ENCODE peak calls at places on chromosomes 6 and 20, in seven cellular contexts. G, N, V, F, X, Y and R are unnamed samples.

GRCh38 chr20:58973179-58973578 is 7.9 kb upstream of the NELFCD start:
- DNase-seq in G (no peak), N (no peak), V (no peak), F (no peak), X (no peak), Y (no peak), R (no peak)

GRCh38 chr6:43667245-43668150 is 20.1 kb downstream of the MRPS18A start:
- DNase-seq in G (peak; percentile 80), N (peak; percentile 74), V (peak; percentile 68), F (peak; percentile 60), X (peak; percentile 68), Y (peak; percentile 77), R (peak; percentile 92)

GRCh38 chr6:166097914-166098522 is 69.6 kb downstream of the TBXT start:
- DNase-seq in G (peak; percentile 88), N (peak; percentile 61), V (peak; percentile 83), F (peak; percentile 82), X (peak; percentile 77), Y (peak; percentile 73), R (peak; percentile 91)

GRCh38 chr20:45946149-45946970 is 11.9 kb downstream of the PCIF1 start:
- DNase-seq in G (no peak), N (no peak), V (peak; percentile 66), F (no peak), X (no peak), Y (no peak), R (no peak)

GRCh38 chr6:6785163-6785521 is 196.6 kb downstream of the LY86 start:
- DNase-seq in G (no peak), N (no peak), V (no peak), F (no peak), X (no peak), Y (no peak), R (no peak)

GRCh38 chr20:44019638-44020335 is 105.1 kb downstream of the TOX2 start:
- DNase-seq in G (peak; percentile 44), N (no peak), V (peak; percentile 31), F (peak; percentile 23), X (no peak), Y (no peak), R (no peak)

GRCh38 chr20:19466204-19466928 is 253.9 kb downstream of the SLC24A3 start:
- DNase-seq in G (no peak), N (no peak), V (no peak), F (no peak), X (no peak), Y (no peak), R (no peak)

GRCh38 chr20:57091748-57092111 is 174.7 kb downstream of the BMP7 start:
- DNase-seq in G (no peak), N (no peak), V (no peak), F (no peak), X (no peak), Y (no peak), R (no peak)

GRCh38 chr6:31352497-31353368 is 4.2 kb downstream of the HLA-B start:
- DNase-seq in G (no peak), N (no peak), V (peak; percentile 9), F (no peak), X (no peak), Y (no peak), R (no peak)

GRCh38 chr20:35956616-35957015 is 2.3 kb upstream of the SCAND1 start:
- DNase-seq in G (no peak), N (no peak), V (no peak), F (no peak), X (no peak), Y (no peak), R (no peak)

GRCh38 chr20:35952480-35953410 is 1.6 kb downstream of the SCAND1 start:
- DNase-seq in G (peak; percentile 41), N (no peak), V (peak; percentile 58), F (peak; percentile 66), X (no peak), Y (no peak), R (no peak)

GRCh38 chr20:35954200-35954906 is at the start of gene SCAND1:
- DNase-seq in G (peak; percentile 99), N (peak; percentile 97), V (peak; percentile 96), F (peak; percentile 95), X (peak; percentile 95), Y (peak; percentile 99), R (peak; percentile 98)

GRCh38 chr20:35954907-35955251 is 577 bp upstream of the SCAND1 start:
- DNase-seq in G (no peak), N (no peak), V (peak; percentile 68), F (peak; percentile 43), X (no peak), Y (peak; percentile 23), R (no peak)

DNA sequence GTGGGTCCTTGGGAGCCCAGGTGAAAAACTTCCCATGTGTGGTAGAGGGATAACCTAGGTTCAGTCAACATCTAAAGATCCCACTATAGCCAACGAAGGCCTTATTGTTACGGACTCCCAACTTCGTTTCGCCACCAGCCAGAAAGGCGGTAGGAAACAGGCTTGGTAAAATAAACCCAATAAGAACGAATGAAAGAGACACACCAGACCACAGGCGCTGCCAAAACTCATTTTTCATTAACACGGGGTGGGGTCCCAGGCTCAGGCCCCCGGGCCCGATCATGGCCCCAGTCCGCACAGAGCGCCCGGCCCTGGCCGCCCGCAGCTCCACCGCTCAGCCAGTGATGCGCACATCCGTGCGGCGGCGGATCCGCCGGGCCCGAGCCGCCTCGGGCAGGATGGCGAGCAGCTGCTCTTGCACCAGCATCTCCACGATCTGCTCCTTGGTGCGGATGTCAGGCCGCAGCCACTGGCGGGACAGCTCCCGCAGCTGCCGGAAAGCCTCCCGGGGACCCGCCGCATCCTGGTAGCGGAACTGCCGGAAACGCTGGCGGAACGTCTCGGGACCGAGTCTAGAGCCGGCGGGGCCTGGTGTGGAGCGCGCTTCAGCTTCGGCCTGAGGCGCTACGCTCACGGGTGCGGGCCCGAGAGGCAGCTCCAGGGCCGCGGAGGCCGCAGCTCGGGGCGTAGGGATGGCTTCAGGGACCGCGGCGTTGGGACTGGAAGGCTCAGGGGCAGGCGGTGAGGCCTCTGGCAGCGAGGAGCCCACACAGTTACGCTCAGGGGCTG is 697 bp downstream of the SCAND1 start:
- DNase-seq in G (peak; percentile 61), N (no peak), V (no peak), F (peak; percentile 28), X (no peak), Y (peak; percentile 56), R (peak; percentile 36)
- H3K4ac ChIP-seq in G (peak overlapping the region; percentile 62), N (no peak overlapping the region), V (peak overlapping the region; percentile 83), F (peak overlapping the region; percentile 92), X (peak overlapping the region; percentile 88), Y (peak overlapping the region; percentile 70), R (peak overlapping the region; percentile 65)

GRCh38 chr6:53133961-53134360 is 14.7 kb downstream of the GCM1 start:
- DNase-seq in G (no peak), N (no peak), V (no peak), F (no peak), X (no peak), Y (no peak), R (no peak)

GRCh38 chr6:53124131-53124800 is 24.4 kb downstream of the GCM1 start:
- DNase-seq in G (no peak), N (no peak), V (no peak), F (no peak), X (no peak), Y (no peak), R (no peak)

GRCh38 chr6:53125276-53125675 is 23.4 kb downstream of the GCM1 start:
- DNase-seq in G (no peak), N (no peak), V (no peak), F (no peak), X (no peak), Y (peak; percentile 81), R (no peak)

GRCh38 chr6:53130891-53131290 is 17.8 kb downstream of the GCM1 start:
- DNase-seq in G (peak; percentile 55), N (no peak), V (no peak), F (no peak), X (no peak), Y (no peak), R (no peak)

DNA sequence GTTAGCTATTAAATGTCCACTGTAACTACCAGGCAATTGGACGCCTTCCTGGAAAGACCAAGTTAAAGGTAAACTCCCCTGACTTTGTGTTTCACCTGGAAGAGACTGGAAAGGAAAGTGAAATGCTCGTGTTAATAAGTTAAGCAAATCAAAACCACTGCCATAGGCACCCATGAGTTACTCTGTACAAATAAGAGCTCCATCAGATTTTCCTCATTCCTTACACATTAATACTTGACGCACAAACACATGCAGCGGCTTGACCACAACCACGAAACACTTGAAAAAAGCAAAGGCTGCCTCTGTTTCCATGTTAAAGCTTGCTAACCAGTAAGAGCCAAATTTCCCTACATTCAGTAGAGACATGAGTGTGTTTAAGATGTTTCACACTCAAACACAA is 19.8 kb downstream of the GCM1 start:
- DNase-seq in G (no peak), N (no peak), V (peak; percentile 32), F (no peak), X (no peak), Y (no peak), R (no peak)
- H3K4ac ChIP-seq in G (no peak overlapping the region), N (no peak overlapping the region), V (no peak overlapping the region), F (no peak overlapping the region), X (no peak overlapping the region), Y (no peak overlapping the region), R (no peak overlapping the region)

DNA sequence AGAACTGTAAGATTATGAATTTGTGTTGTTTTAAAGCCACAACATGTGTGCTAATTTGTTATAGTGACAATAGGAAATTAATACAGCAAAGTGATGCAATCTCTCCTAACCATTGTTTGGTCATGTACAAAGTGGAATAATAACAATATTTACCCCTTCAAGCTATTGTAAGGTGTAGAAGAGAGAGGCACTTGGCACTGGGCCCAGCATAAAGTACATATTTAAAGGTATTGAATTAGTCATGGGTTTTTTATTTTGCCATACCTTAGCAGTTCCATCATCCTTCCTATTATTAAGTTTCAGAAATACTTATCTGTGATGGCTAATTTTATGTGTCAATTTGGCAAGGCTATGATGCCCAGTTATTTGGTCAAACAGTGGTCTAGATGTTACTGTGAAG is 322.4 kb upstream of the TSHZ2 start:
- DNase-seq in G (no peak), N (no peak), V (no peak), F (no peak), X (no peak), Y (no peak), R (no peak)
- H3K4ac ChIP-seq in G (no peak overlapping the region), N (no peak overlapping the region), V (no peak overlapping the region), F (no peak overlapping the region), X (no peak overlapping the region), Y (no peak overlapping the region), R (no peak overlapping the region)

GRCh38 chr6:63634630-63635029 is 972 bp upstream of the PHF3 start:
- DNase-seq in G (peak; percentile 75), N (no peak), V (peak; percentile 6), F (no peak), X (no peak), Y (no peak), R (no peak)

GRCh38 chr6:63635563-63636515 is at the start of gene PHF3:
- DNase-seq in G (peak; percentile 94), N (peak; percentile 92), V (peak; percentile 90), F (peak; percentile 84), X (peak; percentile 60), Y (peak; percentile 91), R (peak; percentile 91)

GRCh38 chr6:63637865-63638445 is 2.4 kb downstream of the PHF3 start:
- DNase-seq in G (no peak), N (no peak), V (no peak), F (no peak), X (no peak), Y (no peak), R (no peak)

GRCh38 chr6:63635165-63635562 is 438 bp upstream of the PHF3 start:
- DNase-seq in G (peak; percentile 53), N (no peak), V (no peak), F (no peak), X (no peak), Y (no peak), R (no peak)

DNA sequence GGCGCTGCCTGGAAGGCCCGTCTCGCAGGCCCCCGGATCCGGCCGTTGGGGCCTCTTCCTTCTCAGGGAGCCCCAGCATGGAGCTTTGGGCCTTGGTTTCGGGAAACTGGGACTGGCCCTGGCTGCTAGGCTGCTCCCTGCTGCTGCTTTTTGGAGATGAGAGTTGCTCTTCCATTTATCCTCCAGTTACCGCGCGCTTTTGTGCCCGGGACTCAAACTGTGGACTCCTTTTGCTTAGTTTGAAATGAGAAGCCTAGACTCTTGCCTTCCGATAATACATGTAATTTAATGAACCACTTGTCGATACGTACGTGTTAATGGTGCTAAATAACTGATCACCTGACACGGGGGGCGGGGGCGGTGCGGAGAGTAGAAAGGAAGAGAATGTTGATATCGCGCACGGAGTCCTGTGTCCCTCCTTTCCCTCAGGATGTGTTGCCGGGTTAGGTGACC is 940 bp downstream of the PHF3 start:
- DNase-seq in G (peak; percentile 79), N (peak; percentile 26), V (peak; percentile 57), F (peak; percentile 19), X (no peak), Y (no peak), R (peak; percentile 45)
- H3K4ac ChIP-seq in G (peak overlapping the region; percentile 95), N (peak overlapping the region; percentile 66), V (peak overlapping the region; percentile 87), F (peak overlapping the region; percentile 60), X (no peak overlapping the region), Y (peak overlapping the region; percentile 39), R (no peak overlapping the region)